ENCODE peak calls at places on chromosomes 16 and 17, in ten cellular contexts. P is fibroblast of the aortic adventitia, N is stomach, V is brain microvascular endothelial cell, T is SJCRH30, Q is mucosa of descending colon, A is esophagus muscularis mucosa, Y is thyroid gland, E is BJ, C is cardiac fibroblast. F is an unnamed sample.

GRCh38 chr17:47895856-47896671 is at the start of gene SP2:
- DNase-seq in Q (peak), C (peak), A (peak), T (peak), V (peak), P (peak), E (peak), Y (peak), N (peak), F (peak)

GRCh38 chr16:17397499-17397891 is 73.3 kb downstream of the XYLT1 start:
- DNase-seq in Q (no peak), N (peak), Y (peak), C (peak), P (peak), T (no peak), E (no peak), A (no peak), V (no peak), F (peak)

GRCh38 chr16:84027607-84028006 is 15.0 kb downstream of the SLC38A8 start:
- DNase-seq in Q (no peak), T (no peak), V (no peak), Y (no peak), P (no peak), C (no peak), E (no peak), A (no peak), N (no peak), F (no peak)

GRCh38 chr17:39230361-39230760 is 4.6 kb upstream of the STAC2 start:
- DNase-seq in V (no peak), T (no peak), A (no peak), P (no peak), N (no peak), Y (no peak), E (no peak), C (no peak), Q (no peak), F (no peak)

GRCh38 chr16:84080378-84080777 is 36.4 kb downstream of the MBTPS1 start:
- DNase-seq in E (no peak), T (no peak), Q (no peak), N (no peak), P (no peak), C (no peak), A (no peak), Y (no peak), V (no peak), F (no peak)

GRCh38 chr16:80287674-80288073 is 253.1 kb upstream of the DYNLRB2 start:
- DNase-seq in N (no peak), C (no peak), V (no peak), T (no peak), P (no peak), Y (no peak), A (no peak), E (no peak), Q (no peak), F (no peak)

GRCh38 chr16:53142823-53143568 is 88.2 kb downstream of the CHD9 start:
- DNase-seq in P (peak), V (no peak), A (no peak), Y (no peak), C (peak), T (no peak), N (no peak), Q (no peak), E (no peak), F (no peak)

GRCh38 chr16:27427538-27427937 is 25.6 kb downstream of the IL21R start:
- DNase-seq in Q (no peak), Y (no peak), P (no peak), N (peak), V (no peak), E (no peak), T (no peak), C (no peak), A (no peak), F (no peak)

GRCh38 chr17:73184133-73184993 is 8.5 kb upstream of the COG1 start:
- DNase-seq in C (no peak), A (no peak), T (no peak), P (no peak), Q (no peak), Y (no peak), N (no peak), E (no peak), V (no peak), F (no peak)

GRCh38 chr16:70692481-70693203 is 6.8 kb upstream of the MTSS2 start:
- DNase-seq in V (no peak), Y (no peak), N (no peak), T (no peak), P (no peak), C (no peak), E (no peak), Q (peak), A (no peak), F (no peak)

GRCh38 chr16:22318690-22319358 is 21.6 kb downstream of the POLR3E start:
- DNase-seq in P (peak), E (no peak), Y (no peak), T (peak), V (peak), C (peak), N (peak), A (no peak), Q (no peak), F (no peak)

GRCh38 chr17:67055041-67055443 is 10.7 kb downstream of the CACNG1 start:
- DNase-seq in N (peak), Y (no peak), C (no peak), A (peak), E (no peak), V (no peak), T (no peak), Q (no peak), P (no peak), F (no peak)

GRCh38 chr16:29848420-29849297 is 14.4 kb downstream of the CDIPT start:
- DNase-seq in Y (peak), Q (peak), C (peak), V (peak), N (peak), P (peak), E (no peak), T (peak), A (no peak), F (no peak)

GRCh38 chr17:19646788-19647696 is 1.5 kb upstream of the ALDH3A2 start:
- DNase-seq in A (no peak), N (no peak), Y (peak), P (peak), E (no peak), T (peak), V (no peak), C (peak), Q (no peak), F (no peak)

GRCh38 chr16:27242868-27243590 is 25.5 kb downstream of the NSMCE1 start:
- DNase-seq in Y (no peak), T (peak), E (no peak), N (no peak), A (no peak), V (peak), P (peak), Q (no peak), C (peak), F (peak)

GRCh38 chr16:84593825-84594724 is 23.8 kb downstream of the COTL1 start:
- DNase-seq in C (no peak), Y (no peak), T (no peak), A (no peak), E (no peak), N (peak), Q (peak), V (no peak), P (no peak), F (no peak)

GRCh38 chr17:4480929-4481898 is 17.5 kb upstream of the SPNS2 start:
- DNase-seq in N (peak), E (no peak), C (no peak), Q (peak), Y (no peak), A (no peak), T (no peak), V (no peak), P (no peak), F (no peak)

GRCh38 chr16:24930440-24930839 is 84.7 kb downstream of the SLC5A11 start:
- DNase-seq in Q (no peak), E (no peak), C (no peak), P (no peak), T (no peak), V (no peak), N (no peak), Y (no peak), A (no peak), F (peak)

GRCh38 chr17:32870027-32870670 is 6.8 kb downstream of the MYO1D start:
- DNase-seq in Q (no peak), A (no peak), C (peak), V (no peak), E (no peak), T (no peak), N (no peak), Y (no peak), P (peak), F (no peak)

GRCh38 chr17:57935833-57936807 is 19.1 kb downstream of the CUEDC1 start:
- DNase-seq in E (no peak), P (peak), T (peak), A (no peak), N (no peak), Y (peak), Q (no peak), C (peak), V (no peak), F (no peak)

GRCh38 chr16:11225677-11226549 is 30.1 kb downstream of the SOCS1 start:
- DNase-seq in C (no peak), N (no peak), Y (no peak), A (no peak), V (no peak), T (no peak), E (no peak), P (no peak), Q (peak), F (no peak)

GRCh38 chr17:38982858-38983746 is 15.9 kb upstream of the FBXO47 start:
- DNase-seq in Q (no peak), V (peak), A (no peak), E (no peak), Y (peak), T (peak), N (peak), P (peak), C (peak), F (peak)

GRCh38 chr17:67040652-67041051 is 3.7 kb upstream of the CACNG1 start:
- DNase-seq in E (no peak), Q (no peak), P (no peak), N (no peak), Y (no peak), V (no peak), A (no peak), C (no peak), T (no peak), F (no peak)

GRCh38 chr17:17757391-17757791 is 76.1 kb downstream of the RAI1 start:
- DNase-seq in C (no peak), Y (no peak), Q (peak), E (no peak), N (no peak), A (no peak), P (no peak), V (no peak), T (no peak), F (no peak)

GRCh38 chr17:77140166-77140877 is 447 bp upstream of the SEC14L1 start:
- DNase-seq in Q (peak), C (peak), N (peak), P (peak), E (peak), V (peak), A (peak), Y (peak), T (peak), F (peak)

GRCh38 chr16:23595951-23596720 is at the start of gene NDUFAB1:
- DNase-seq in V (peak), Q (peak), P (peak), E (peak), N (peak), T (peak), Y (peak), C (peak), A (peak), F (peak)

GRCh38 chr16:49638696-49639629 is 216.9 kb downstream of the ZNF423 start:
- DNase-seq in N (no peak), A (no peak), Q (no peak), V (no peak), C (peak), Y (no peak), T (no peak), E (no peak), P (no peak), F (no peak)

GRCh38 chr17:30957741-30958140 is 13.1 kb upstream of the RNF135 start:
- DNase-seq in C (no peak), T (no peak), Y (no peak), V (no peak), N (no peak), A (no peak), Q (no peak), P (no peak), E (no peak), F (no peak)

DNA sequence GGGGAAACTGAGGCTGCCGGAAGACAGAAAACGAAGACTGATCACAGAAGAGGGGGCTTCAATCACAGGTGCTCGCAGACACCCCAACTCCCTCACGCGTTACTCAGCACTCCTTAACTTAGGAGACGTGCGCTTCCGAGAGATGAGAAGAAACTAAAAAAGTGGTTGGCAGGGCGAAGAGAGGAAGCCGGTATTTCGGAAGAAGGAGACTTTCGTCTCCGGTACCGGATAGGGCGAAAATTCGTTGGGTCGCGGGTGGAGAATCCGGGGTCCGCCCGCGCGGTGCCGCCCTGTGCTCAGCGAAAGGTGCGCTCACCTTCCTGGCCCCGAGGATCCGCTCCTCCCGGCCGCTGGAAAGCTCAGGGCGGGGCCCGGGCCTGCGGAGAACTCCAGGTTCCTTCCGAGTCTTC is 917 bp upstream of the TBX2 start:
- DNase-seq in N (no peak), A (no peak), T (no peak), Y (no peak), E (no peak), Q (peak), V (no peak), P (peak), C (peak), F (no peak)
- H3K4me3 ChIP-seq in N (peak), A (peak), T (peak), Y (peak), E (peak), Q (no peak), V (peak), P (peak), C (peak), F (peak)

DNA sequence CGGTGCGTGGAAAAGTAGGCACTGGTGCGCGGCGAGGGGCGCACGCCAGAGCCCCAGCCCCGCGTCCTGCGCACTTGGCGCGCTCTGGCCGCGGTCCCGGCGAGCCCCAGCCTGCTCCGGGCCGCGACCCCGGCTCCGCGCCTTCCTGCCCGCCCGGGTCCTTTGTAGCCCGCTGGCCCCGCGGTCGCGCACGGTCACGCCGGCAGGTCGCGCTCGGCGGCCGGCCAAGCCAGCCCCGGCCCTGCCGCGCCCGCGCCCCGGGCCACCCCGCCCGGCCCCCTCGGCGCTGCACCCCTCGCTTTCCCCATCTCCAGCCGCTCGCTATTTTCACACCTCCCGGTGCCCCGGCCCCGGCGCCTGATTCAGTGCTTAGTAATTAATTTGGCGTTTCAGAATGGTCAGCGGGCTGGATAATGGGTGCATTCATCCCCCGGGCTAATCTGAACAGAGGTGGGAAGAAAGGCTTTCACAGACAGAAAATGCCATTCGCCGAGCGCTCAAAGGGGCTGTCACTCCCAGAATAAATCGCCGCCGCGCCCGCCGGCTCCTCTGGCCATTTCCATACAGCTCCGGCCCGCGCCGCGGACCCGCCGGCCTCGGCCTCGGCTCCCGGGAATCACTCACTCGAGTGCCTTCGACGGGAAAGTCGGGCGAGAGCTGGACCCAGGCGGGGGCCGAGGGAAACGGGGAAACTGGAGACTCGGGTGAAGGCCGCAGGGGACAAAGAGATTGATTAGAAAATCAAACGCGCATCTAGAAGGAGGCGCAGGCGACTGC is 17.8 kb upstream of the NTN1 start:
- DNase-seq in A (no peak), V (no peak), E (no peak), Y (no peak), C (no peak), Q (no peak), T (no peak), P (no peak), N (no peak), F (no peak)
- H3K4me3 ChIP-seq in A (peak), V (no peak), E (no peak), Y (no peak), C (no peak), Q (no peak), T (no peak), P (no peak), N (peak), F (no peak)

GRCh38 chr17:49402706-49403105 is 12.0 kb downstream of the PHB1 start:
- DNase-seq in N (no peak), V (no peak), Y (no peak), P (no peak), Q (no peak), A (no peak), E (no peak), C (no peak), T (peak), F (no peak)
- H3K4me3 ChIP-seq in N (no peak), V (no peak), Y (no peak), P (no peak), Q (no peak), A (no peak), E (no peak), C (no peak), T (no peak), F (no peak)

DNA sequence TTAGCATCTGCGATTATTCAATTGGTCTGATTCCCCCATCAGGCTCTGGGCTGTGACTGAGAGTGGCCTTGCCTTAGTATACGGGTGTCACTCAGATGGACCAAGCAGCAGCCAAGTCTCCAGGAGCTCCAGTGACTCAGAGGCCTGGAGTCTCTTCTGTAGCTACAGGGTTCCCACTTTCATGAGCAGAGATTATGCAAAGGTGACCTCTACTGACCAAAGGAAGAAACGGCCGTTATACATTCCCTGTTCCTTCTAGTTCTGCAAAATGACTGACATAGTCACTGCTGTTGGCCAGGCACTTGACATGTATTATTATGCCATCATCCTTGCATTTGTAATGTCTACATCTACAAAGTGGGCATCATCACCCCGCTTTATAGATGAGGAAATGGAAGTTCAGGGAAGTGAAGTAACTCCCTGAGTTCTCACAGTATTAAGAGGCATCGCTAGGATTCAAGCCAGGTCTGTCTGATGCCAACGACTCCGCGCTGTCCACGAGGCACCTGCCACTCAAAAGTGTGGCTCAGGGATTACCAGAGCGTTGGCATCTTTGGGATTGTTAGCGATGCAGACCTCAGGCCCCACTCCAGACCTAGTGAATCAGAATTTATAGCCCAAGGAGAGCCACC is 23.3 kb downstream of the SLC38A7 start:
- DNase-seq in P (peak), Y (peak), A (no peak), Q (no peak), N (peak), V (peak), E (peak), T (peak), C (peak), F (peak)
- H3K4me3 ChIP-seq in P (no peak), Y (no peak), A (no peak), Q (no peak), N (no peak), V (no peak), E (no peak), T (no peak), C (no peak), F (no peak)